ENCODE peak calls at places on chromosome 19, in six cellular contexts. F is T follicular helper cell; K is stimulated activated CD4-positive, alpha-beta T cell treated with anti-CD3 and anti-CD28 coated beads, Interleukin-2, amount 100 ng/mL, for 48 hours; H is head of caudate nucleus; T is foreskin fibroblast; M is right cardiac atrium. R is an unnamed sample.

GRCh38 chr19:4889034-4889825 is 13.5 kb downstream of the ARRDC5 start:
- DNase-seq in K (no peak), H (no peak), M (no peak), F (no peak), T (peak; percentile 87), R (no peak)

GRCh38 chr19:13118424-13119193 is 545 bp downstream of the NACC1 start:
- DNase-seq in F (no peak), H (no peak), K (no peak), M (peak; percentile 79), T (no peak), R (peak; percentile 48)

GRCh38 chr19:39937094-39937493 is 2.7 kb upstream of the FCGBP start:
- DNase-seq in T (no peak), K (peak; percentile 38), H (no peak), M (no peak), F (no peak), R (no peak)

GRCh38 chr19:55408320-55408836 is 790 bp upstream of the UBE2S start:
- DNase-seq in K (no peak), T (no peak), F (no peak), H (no peak), M (no peak), R (no peak)

GRCh38 chr19:57280913-57281425 is 684 bp downstream of the ZNF460 start:
- DNase-seq in M (no peak), K (no peak), F (no peak), H (no peak), T (no peak), R (no peak)

GRCh38 chr19:2170219-2170618 is 6.5 kb downstream of the DOT1L start:
- DNase-seq in H (no peak), K (no peak), T (no peak), M (no peak), F (no peak), R (no peak)

GRCh38 chr19:14022469-14022868 is 5.5 kb upstream of the RLN3 start:
- DNase-seq in H (no peak), F (no peak), T (no peak), K (no peak), M (no peak), R (no peak)

GRCh38 chr19:30780032-30780431 is 407.8 kb downstream of the ZNF536 start:
- DNase-seq in F (no peak), M (no peak), H (no peak), K (no peak), T (no peak), R (no peak)

GRCh38 chr19:47697863-47698609 is 15.2 kb upstream of the EHD2 start:
- DNase-seq in F (peak; percentile 24), T (peak; percentile 76), M (peak; percentile 88), K (peak; percentile 56), H (peak; percentile 83), R (peak; percentile 92)

GRCh38 chr19:40716031-40716654 is 543 bp downstream of the COQ8B start:
- DNase-seq in T (peak; percentile 90), F (peak; percentile 54), H (no peak), M (no peak), K (peak; percentile 58), R (no peak)

GRCh38 chr19:2330632-2331284 is 2.3 kb downstream of the SPPL2B start:
- DNase-seq in T (no peak), F (no peak), H (no peak), K (no peak), M (peak; percentile 45), R (no peak)

GRCh38 chr19:35987571-35987896 is 7.5 kb upstream of the SDHAF1 start:
- DNase-seq in H (no peak), K (no peak), F (no peak), M (no peak), T (no peak), R (no peak)

GRCh38 chr19:33350538-33351309 is 22.8 kb upstream of the CEBPG start:
- DNase-seq in T (no peak), F (no peak), H (no peak), K (no peak), M (no peak), R (no peak)

GRCh38 chr19:43439183-43440063 is 24.7 kb downstream of the TEX101 start:
- DNase-seq in F (peak; percentile 47), H (no peak), K (no peak), T (no peak), M (no peak), R (no peak)

GRCh38 chr19:2636142-2636896 is 66.2 kb downstream of the GNG7 start:
- DNase-seq in F (no peak), M (peak; percentile 54), T (no peak), K (no peak), H (no peak), R (no peak)

GRCh38 chr19:56974554-56975207 is 134.2 kb upstream of the PEG3 start:
- DNase-seq in M (no peak), K (no peak), F (no peak), T (no peak), H (no peak), R (no peak)

GRCh38 chr19:46944918-46945628 is 74.6 kb upstream of the NPAS1 start:
- DNase-seq in K (no peak), M (peak; percentile 88), F (no peak), T (peak; percentile 72), H (peak; percentile 86), R (peak; percentile 61)

R was measured in frontal cortex.